ENCODE peak calls at places on chromosome 14, in four cellular contexts. B, M, A and S are unnamed samples. For H3K36me3, the result is how much of the 10 kb centered on the place peaks cover.

GRCh38 chr14:74888164-74889158 is 6.7 kb downstream of the DLST start:
- DNase-seq in B (no peak), M (no peak), A (no peak), S (no peak)

GRCh38 chr14:77099425-77100167 is 1.5 kb downstream of the CIPC start:
- DNase-seq in B (no peak), M (no peak), A (no peak), S (no peak)

GRCh38 chr14:54258382-54258781 is 138.4 kb upstream of the CDKN3 start:
- DNase-seq in B (no peak), M (peak), A (no peak), S (no peak)

GRCh38 chr14:59123975-59124374 is 64.5 kb upstream of the DAAM1 start:
- DNase-seq in B (no peak), M (no peak), A (no peak), S (no peak)

GRCh38 chr14:102938191-102938590 is 15.7 kb downstream of the AMN start:
- DNase-seq in B (no peak), M (no peak), A (no peak), S (no peak)

GRCh38 chr14:76073732-76074131 is 78.0 kb upstream of the GPATCH2L start:
- DNase-seq in B (no peak), M (no peak), A (no peak), S (no peak)

GRCh38 chr14:61889914-61890351 is 127.7 kb downstream of the SNAPC1 start:
- DNase-seq in B (peak), M (no peak), A (no peak), S (no peak)

GRCh38 chr14:30569216-30569902 is 10.4 kb downstream of the G2E3 start:
- DNase-seq in B (no peak), M (peak), A (no peak), S (no peak)

GRCh38 chr14:64549805-64550538 is at the start of gene PPP1R36:
- DNase-seq in B (no peak), M (no peak), A (peak), S (no peak)

GRCh38 chr14:102594514-102595175 is 2.2 kb downstream of the RCOR1 start:
- DNase-seq in B (peak), M (peak), A (no peak), S (no peak)

GRCh38 chr14:36657409-36658090 is 4.1 kb upstream of the PAX9 start:
- DNase-seq in B (no peak), M (no peak), A (peak), S (no peak)

GRCh38 chr14:36721877-36722276 is 60.2 kb downstream of the PAX9 start:
- DNase-seq in B (no peak), M (no peak), A (no peak), S (no peak)

GRCh38 chr14:102481791-102482238 is 27.8 kb downstream of the ANKRD9 start:
- DNase-seq in B (no peak), M (peak), A (no peak), S (no peak)

GRCh38 chr14:93892923-93893549 is 34.1 kb upstream of the FAM181A start:
- DNase-seq in B (no peak), M (peak), A (peak), S (peak)

GRCh38 chr14:92427096-92427495 is 86.5 kb upstream of the RIN3 start:
- DNase-seq in B (no peak), M (no peak), A (no peak), S (no peak)

GRCh38 chr14:50018236-50019210 is 97.8 kb downstream of the VCPKMT start:
- DNase-seq in B (no peak), M (peak), A (no peak), S (no peak)

GRCh38 chr14:55398679-55399078 is 13.0 kb downstream of the ATG14 start:
- DNase-seq in B (no peak), M (no peak), A (no peak), S (no peak)

GRCh38 chr14:87017335-87017734 is 975.6 kb downstream of the GALC start:
- DNase-seq in B (no peak), M (no peak), A (no peak), S (peak)

GRCh38 chr14:100587248-100587762 is at the start of gene BEGAIN:
- DNase-seq in B (no peak), M (no peak), A (no peak), S (no peak)

GRCh38 chr14:69335421-69335820 is 62.7 kb downstream of the ERH start:
- DNase-seq in B (no peak), M (no peak), A (no peak), S (no peak)

GRCh38 chr14:69580009-69580577 is 5.4 kb upstream of the CCDC177 start:
- DNase-seq in B (no peak), M (peak), A (peak), S (peak)

GRCh38 chr14:100446572-100446971 is 123.4 kb downstream of the SLC25A47 start:
- DNase-seq in B (no peak), M (no peak), A (peak), S (no peak)

GRCh38 chr14:104770072-104770579 is 17.2 kb downstream of the SIVA1 start:
- DNase-seq in B (no peak), M (no peak), A (no peak), S (no peak)
- H3K36me3 ChIP-seq in B (under half), M (under half), A (under half), S (half or more)

DNA sequence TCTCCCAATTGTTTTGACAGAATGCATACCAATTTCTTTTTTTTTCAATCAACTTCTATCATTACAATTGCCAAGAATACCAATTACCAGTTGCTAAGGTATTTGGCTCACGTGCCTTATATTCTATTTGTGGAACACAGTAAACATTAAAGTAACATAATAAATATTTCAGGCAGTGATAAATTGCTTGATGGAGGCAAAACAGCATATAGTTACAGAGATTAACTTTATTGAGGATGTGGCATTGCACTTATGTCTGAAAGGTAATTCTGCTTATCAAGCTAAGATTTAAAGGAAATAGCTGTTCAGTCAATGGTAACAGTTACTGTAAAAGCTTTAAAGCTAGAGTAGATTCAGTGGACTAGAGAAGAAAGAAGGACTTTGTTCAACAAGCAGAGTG is 1107.8 kb downstream of the FSCB start:
- DNase-seq in B (no peak), M (no peak), A (no peak), S (no peak)
- TF ChIP-seq SUZ12 in B (no peak), M (no peak), A (no peak), S (no peak)

DNA sequence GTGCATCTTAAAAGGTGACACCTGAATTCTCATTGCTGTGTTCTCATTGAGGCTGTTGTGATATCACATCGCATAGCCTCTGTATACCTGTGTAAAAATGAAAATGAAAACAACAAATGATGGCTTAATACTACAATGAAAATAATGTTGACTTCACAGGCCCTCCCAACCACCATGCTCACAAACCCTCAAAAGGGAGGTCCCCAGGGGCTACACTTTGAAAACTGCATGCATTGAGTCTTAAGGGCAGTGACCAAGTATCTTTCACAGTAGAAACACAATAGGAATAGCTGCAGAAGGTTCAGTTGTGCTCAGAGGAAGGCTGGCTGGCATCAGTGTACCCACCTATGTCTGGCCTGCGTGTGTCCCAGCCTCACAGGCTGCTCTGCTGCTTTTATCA is 27.6 kb upstream of the KCNK13 start:
- DNase-seq in B (peak), M (no peak), A (no peak), S (no peak)
- H3K36me3 ChIP-seq in B (under half), M (under half), A (under half), S (half or more)

DNA sequence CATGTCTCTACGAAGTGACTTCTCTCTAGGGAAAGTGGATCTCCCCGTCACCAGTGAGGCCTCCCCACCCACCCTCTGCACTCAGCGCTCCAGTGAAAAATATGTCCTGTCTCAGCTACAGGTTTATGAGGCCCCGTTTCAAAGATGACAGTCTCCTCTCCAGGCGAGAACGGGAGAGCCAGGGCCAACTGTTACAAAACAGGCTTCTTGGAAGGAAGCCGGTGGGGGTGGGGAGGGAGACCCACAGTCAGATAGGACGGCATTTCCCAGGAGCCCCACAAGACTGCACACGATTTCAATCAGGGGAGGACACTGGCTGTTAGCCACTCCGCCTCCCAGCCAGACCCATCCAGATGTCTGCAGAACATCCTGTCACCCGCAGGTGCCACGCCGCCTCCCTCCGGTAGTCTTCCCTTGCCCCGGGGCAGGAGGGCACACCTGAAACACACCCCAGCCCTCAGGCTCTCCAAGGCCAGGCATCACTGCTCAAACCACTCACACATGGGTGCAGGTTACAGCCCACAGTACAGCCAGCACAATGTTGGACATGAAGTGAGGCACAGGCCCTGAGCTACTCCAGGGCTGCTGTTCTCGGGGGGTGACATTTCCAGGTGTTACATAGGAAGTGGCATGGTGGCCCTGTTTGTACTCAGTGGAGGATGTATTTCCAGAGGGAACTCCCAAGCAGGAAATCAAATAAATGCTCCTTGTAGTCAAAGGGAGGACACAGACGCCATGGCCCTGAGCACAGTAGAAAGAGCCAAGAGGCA is 138.2 kb downstream of the BCL11B start:
- DNase-seq in B (no peak), M (no peak), A (peak), S (no peak)
- TF ChIP-seq SUZ12 in B (no peak), M (no peak), A (no peak), S (no peak)

DNA sequence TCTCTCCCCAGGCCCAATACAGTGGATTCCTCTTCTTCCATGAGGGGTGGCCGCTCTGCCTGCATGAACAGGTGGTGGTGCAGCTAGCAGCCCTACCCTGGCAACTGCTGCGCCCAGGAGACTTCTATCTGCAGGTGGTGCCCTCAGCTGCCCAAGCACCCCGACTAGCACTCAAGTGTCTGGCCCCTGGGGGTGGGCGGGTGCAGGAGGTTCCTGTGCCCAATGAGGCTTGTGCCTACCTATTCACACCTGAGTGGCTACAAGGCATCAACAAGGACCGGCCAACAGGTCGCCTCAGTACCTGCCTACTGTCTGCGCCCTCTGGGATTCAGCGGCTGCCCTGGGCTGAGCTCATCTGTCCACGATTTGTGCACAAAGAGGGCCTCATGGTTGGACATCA is 3.8 kb downstream of the ARHGEF40 start:
- DNase-seq in B (no peak), M (no peak), A (no peak), S (no peak)
- H3K36me3 ChIP-seq in B (under half), M (under half), A (under half), S (half or more)